ENCODE peak calls at places on chromosomes 1 and 21, in six cellular contexts. N, D, G, R, Z and Q are unnamed samples.

GRCh38 chr1:35864813-35865212 is 18.2 kb upstream of the AGO1 start:
- DNase-seq in N (no peak), D (no peak), G (no peak), R (no peak), Z (no peak), Q (no peak)

GRCh38 chr1:183310753-183311465 is 107.3 kb downstream of the NMNAT2 start:
- DNase-seq in N (no peak), D (no peak), G (no peak), R (no peak), Z (peak), Q (no peak)

GRCh38 chr1:156004843-156005593 is 15.7 kb downstream of the SSR2 start:
- DNase-seq in N (no peak), D (no peak), G (no peak), R (no peak), Z (no peak), Q (no peak)

GRCh38 chr1:155671750-155672149 is 16.8 kb downstream of the YY1AP1 start:
- DNase-seq in N (no peak), D (no peak), G (no peak), R (no peak), Z (no peak), Q (no peak)

GRCh38 chr21:14073615-14074014 is 137.1 kb downstream of the LIPI start:
- DNase-seq in N (no peak), D (no peak), G (no peak), R (no peak), Z (no peak), Q (no peak)

GRCh38 chr1:151512801-151513625 is 1.8 kb downstream of the CGN start:
- DNase-seq in N (no peak), D (peak), G (peak), R (peak), Z (peak), Q (no peak)

GRCh38 chr1:159009287-159009686 is 420 bp upstream of the IFI16 start:
- DNase-seq in N (no peak), D (no peak), G (no peak), R (no peak), Z (no peak), Q (no peak)

GRCh38 chr1:205994342-205994741 is 8.9 kb downstream of the RAB7B start:
- DNase-seq in N (no peak), D (no peak), G (peak), R (no peak), Z (no peak), Q (no peak)

GRCh38 chr1:2778220-2778592 is 23.3 kb downstream of the TTC34 start:
- DNase-seq in N (no peak), D (peak), G (no peak), R (no peak), Z (no peak), Q (no peak)

GRCh38 chr1:52037909-52038308 is 4.3 kb upstream of the KTI12 start:
- DNase-seq in N (no peak), D (no peak), G (no peak), R (no peak), Z (no peak), Q (no peak)

GRCh38 chr1:110380667-110381283 is 10.1 kb downstream of the SLC16A4 start:
- DNase-seq in N (no peak), D (no peak), G (no peak), R (no peak), Z (no peak), Q (no peak)

GRCh38 chr1:47405697-47406096 is 10.4 kb upstream of the FOXE3 start:
- DNase-seq in N (no peak), D (no peak), G (no peak), R (no peak), Z (no peak), Q (no peak)

GRCh38 chr1:46549697-46550681 is 1.5 kb downstream of the KNCN start:
- DNase-seq in N (peak), D (no peak), G (no peak), R (peak), Z (peak), Q (peak)

GRCh38 chr1:214708321-214708960 is 105.4 kb downstream of the CENPF start:
- DNase-seq in N (no peak), D (no peak), G (no peak), R (no peak), Z (no peak), Q (no peak)

GRCh38 chr1:20265243-20265642 is 25.4 kb upstream of the VWA5B1 start:
- DNase-seq in N (no peak), D (no peak), G (no peak), R (no peak), Z (no peak), Q (no peak)

GRCh38 chr1:169484107-169484506 is 1.6 kb downstream of the SLC19A2 start:
- DNase-seq in N (no peak), D (peak), G (no peak), R (no peak), Z (no peak), Q (peak)

GRCh38 chr1:185608166-185608565 is 126.0 kb upstream of the HMCN1 start:
- DNase-seq in N (no peak), D (no peak), G (no peak), R (no peak), Z (no peak), Q (no peak)

GRCh38 chr1:111471012-111471411 is 2.8 kb upstream of the C1orf162 start:
- DNase-seq in N (no peak), D (no peak), G (no peak), R (no peak), Z (peak), Q (no peak)

GRCh38 chr1:117606608-117607261 is 887 bp downstream of the TENT5C start:
- DNase-seq in N (peak), D (peak), G (peak), R (no peak), Z (peak), Q (no peak)

GRCh38 chr1:115649964-115650363 is 8.2 kb downstream of the VANGL1 start:
- DNase-seq in N (peak), D (no peak), G (peak), R (peak), Z (no peak), Q (no peak)

GRCh38 chr1:33141216-33141615 is 40.6 kb downstream of the TRIM62 start:
- DNase-seq in N (no peak), D (no peak), G (no peak), R (no peak), Z (no peak), Q (no peak)

GRCh38 chr1:165841582-165842362 is 14.4 kb downstream of the UCK2 start:
- DNase-seq in N (no peak), D (no peak), G (no peak), R (no peak), Z (no peak), Q (no peak)

GRCh38 chr1:228338521-228339051 is 68.0 kb downstream of the TRIM11 start:
- DNase-seq in N (no peak), D (no peak), G (peak), R (no peak), Z (no peak), Q (no peak)

GRCh38 chr1:37242501-37242900 is 208.2 kb upstream of the GRIK3 start:
- DNase-seq in N (no peak), D (no peak), G (no peak), R (no peak), Z (no peak), Q (no peak)

GRCh38 chr1:187491082-187491720 is 662.5 kb downstream of the PLA2G4A start:
- DNase-seq in N (no peak), D (no peak), G (no peak), R (no peak), Z (no peak), Q (no peak)

GRCh38 chr1:109226078-109226445 is 12.3 kb downstream of the SARS1 start:
- DNase-seq in N (no peak), D (no peak), G (no peak), R (no peak), Z (no peak), Q (no peak)

GRCh38 chr1:80966266-80966665 is 834.5 kb upstream of the ADGRL2 start:
- DNase-seq in N (no peak), D (no peak), G (no peak), R (no peak), Z (no peak), Q (no peak)

GRCh38 chr1:32903991-32904776 is 3.0 kb upstream of the TMEM54 start:
- DNase-seq in N (no peak), D (no peak), G (no peak), R (no peak), Z (peak), Q (no peak)

GRCh38 chr1:218642033-218642954 is 297.2 kb downstream of the TGFB2 start:
- DNase-seq in N (no peak), D (no peak), G (no peak), R (no peak), Z (no peak), Q (no peak)

GRCh38 chr1:161073474-161074121 is 3.9 kb upstream of the ARHGAP30 start:
- DNase-seq in N (no peak), D (no peak), G (no peak), R (no peak), Z (no peak), Q (no peak)

GRCh38 chr1:116289219-116289618 is 83.8 kb upstream of the ATP1A1 start:
- DNase-seq in N (no peak), D (no peak), G (no peak), R (no peak), Z (peak), Q (no peak)

GRCh38 chr21:34363733-34364132 is at the start of gene KCNE2:
- DNase-seq in N (no peak), D (no peak), G (no peak), R (no peak), Z (no peak), Q (no peak)

GRCh38 chr21:37555672-37556261 is 189.2 kb downstream of the DYRK1A start:
- DNase-seq in N (no peak), D (no peak), G (no peak), R (no peak), Z (no peak), Q (no peak)

GRCh38 chr1:45569962-45570581 is 13.8 kb upstream of the NASP start:
- DNase-seq in N (peak), D (peak), G (peak), R (peak), Z (peak), Q (peak)